ENCODE peak calls at places on chromosome 12, in seven cellular contexts. K, P, N, F, J, O and Z are unnamed samples.

GRCh38 chr12:121806556-121807308 is 2.9 kb downstream of the SETD1B start:
- DNase-seq in K (no peak), P (no peak), N (no peak), F (peak), J (no peak), O (no peak), Z (peak)

GRCh38 chr12:130879212-130879686 is 7.4 kb downstream of the RAN start:
- DNase-seq in K (no peak), P (no peak), N (no peak), F (no peak), J (no peak), O (no peak), Z (no peak)

GRCh38 chr12:114327765-114328164 is 78.2 kb downstream of the TBX5 start:
- DNase-seq in K (no peak), P (no peak), N (no peak), F (no peak), J (no peak), O (no peak), Z (no peak)

GRCh38 chr12:41801261-41801660 is 343.4 kb downstream of the GXYLT1 start:
- DNase-seq in K (no peak), P (no peak), N (no peak), F (no peak), J (no peak), O (no peak), Z (no peak)

GRCh38 chr12:102596016-102596415 is 115.7 kb upstream of the IGF1 start:
- DNase-seq in K (no peak), P (no peak), N (no peak), F (no peak), J (no peak), O (no peak), Z (no peak)

GRCh38 chr12:88579572-88579940 is 715 bp downstream of the KITLG start:
- DNase-seq in K (no peak), P (peak), N (no peak), F (peak), J (no peak), O (peak), Z (peak)

GRCh38 chr12:93767524-93767863 is 90.3 kb downstream of the CRADD start:
- DNase-seq in K (no peak), P (no peak), N (no peak), F (no peak), J (no peak), O (no peak), Z (no peak)

GRCh38 chr12:120536064-120536791 is 2.1 kb downstream of the RNF10 start:
- DNase-seq in K (peak), P (no peak), N (no peak), F (no peak), J (no peak), O (no peak), Z (peak)

GRCh38 chr12:96061323-96061722 is 25.9 kb upstream of the LTA4H start:
- DNase-seq in K (no peak), P (no peak), N (no peak), F (no peak), J (no peak), O (no peak), Z (no peak)

GRCh38 chr12:27260746-27261145 is 16.7 kb downstream of the STK38L start:
- DNase-seq in K (no peak), P (no peak), N (peak), F (no peak), J (no peak), O (no peak), Z (no peak)

GRCh38 chr12:108798551-108799221 is 58.7 kb downstream of the SSH1 start:
- DNase-seq in K (no peak), P (no peak), N (no peak), F (no peak), J (no peak), O (peak), Z (no peak)

GRCh38 chr12:14850929-14851663 is 7.8 kb upstream of the ART4 start:
- DNase-seq in K (no peak), P (no peak), N (no peak), F (no peak), J (no peak), O (no peak), Z (no peak)

GRCh38 chr12:25384038-25384953 is 133.6 kb upstream of the KRAS start:
- DNase-seq in K (no peak), P (no peak), N (peak), F (no peak), J (no peak), O (no peak), Z (peak)

GRCh38 chr12:111387747-111388365 is 17.9 kb upstream of the SH2B3 start:
- DNase-seq in K (no peak), P (no peak), N (peak), F (no peak), J (no peak), O (no peak), Z (peak)

GRCh38 chr12:110124184-110124995 is at the start of gene IFT81:
- DNase-seq in K (peak), P (peak), N (peak), F (peak), J (peak), O (peak), Z (peak)

GRCh38 chr12:24118675-24119074 is 169.2 kb upstream of the SOX5 start:
- DNase-seq in K (no peak), P (no peak), N (no peak), F (no peak), J (no peak), O (no peak), Z (no peak)

GRCh38 chr12:80590085-80590484 is 117.3 kb upstream of the MYF6 start:
- DNase-seq in K (no peak), P (no peak), N (no peak), F (no peak), J (no peak), O (no peak), Z (no peak)

GRCh38 chr12:56014205-56014604 is 6.6 kb upstream of the IKZF4 start:
- DNase-seq in K (no peak), P (no peak), N (peak), F (peak), J (no peak), O (no peak), Z (peak)

GRCh38 chr12:131983554-131983953 is 33.8 kb downstream of the EP400 start:
- DNase-seq in K (no peak), P (no peak), N (no peak), F (no peak), J (no peak), O (no peak), Z (no peak)

GRCh38 chr12:111807232-111807631 is 34.8 kb upstream of the MAPKAPK5 start:
- DNase-seq in K (no peak), P (no peak), N (no peak), F (no peak), J (no peak), O (no peak), Z (no peak)

GRCh38 chr12:132414634-132415340 is 75.2 kb upstream of the FBRSL1 start:
- DNase-seq in K (peak), P (peak), N (peak), F (peak), J (peak), O (peak), Z (peak)

GRCh38 chr12:75245108-75245507 is 35.5 kb upstream of the KCNC2 start:
- DNase-seq in K (no peak), P (no peak), N (no peak), F (no peak), J (no peak), O (no peak), Z (no peak)

GRCh38 chr12:94571556-94571955 is 78.8 kb downstream of the TMCC3 start:
- DNase-seq in K (no peak), P (peak), N (peak), F (no peak), J (no peak), O (no peak), Z (peak)

GRCh38 chr12:74980510-74980909 is 229.1 kb downstream of the KCNC2 start:
- DNase-seq in K (no peak), P (no peak), N (peak), F (no peak), J (no peak), O (no peak), Z (peak)

GRCh38 chr12:64059685-64060084 is 162.4 kb downstream of the KICS2 start:
- DNase-seq in K (no peak), P (no peak), N (no peak), F (no peak), J (no peak), O (no peak), Z (no peak)

GRCh38 chr12:108299516-108299915 is 39.6 kb downstream of the CMKLR1 start:
- DNase-seq in K (no peak), P (no peak), N (no peak), F (no peak), J (no peak), O (no peak), Z (no peak)

GRCh38 chr12:132560831-132561783 is 49.3 kb downstream of the LRCOL1 start:
- DNase-seq in K (peak), P (peak), N (peak), F (peak), J (peak), O (no peak), Z (peak)

GRCh38 chr12:131511391-131511802 is 199.5 kb upstream of the SFSWAP start:
- DNase-seq in K (peak), P (no peak), N (peak), F (no peak), J (peak), O (no peak), Z (peak)

GRCh38 chr12:1591029-1591428 is 3.4 kb downstream of the FBXL14 start:
- DNase-seq in K (peak), P (no peak), N (no peak), F (peak), J (no peak), O (no peak), Z (no peak)

GRCh38 chr12:4216542-4216927 is 57.0 kb upstream of the CCND2 start:
- DNase-seq in K (no peak), P (no peak), N (no peak), F (no peak), J (no peak), O (no peak), Z (no peak)

GRCh38 chr12:18700254-18700653 is 37.6 kb downstream of the PLCZ1 start:
- DNase-seq in K (no peak), P (no peak), N (peak), F (no peak), J (no peak), O (no peak), Z (peak)

GRCh38 chr12:65123435-65124063 is 2.4 kb upstream of the WIF1 start:
- DNase-seq in K (peak), P (no peak), N (peak), F (peak), J (no peak), O (no peak), Z (peak)

GRCh38 chr12:125533434-125534029 is 468.3 kb downstream of the AACS start:
- DNase-seq in K (no peak), P (peak), N (no peak), F (peak), J (no peak), O (peak), Z (peak)

GRCh38 chr12:100375023-100375737 is 18.3 kb downstream of the SLC17A8 start:
- DNase-seq in K (no peak), P (no peak), N (peak), F (no peak), J (no peak), O (peak), Z (peak)

GRCh38 chr12:29066061-29066588 is 83.0 kb upstream of the FAR2 start:
- DNase-seq in K (no peak), P (no peak), N (peak), F (no peak), J (no peak), O (peak), Z (peak)

GRCh38 chr12:3604750-3605638 is 114.0 kb downstream of the PRMT8 start:
- DNase-seq in K (no peak), P (peak), N (peak), F (peak), J (no peak), O (peak), Z (peak)